ENCODE peak calls at places on chromosomes 12 and 14, in five cellular contexts. E is cerebellum; B is effector CD4-positive, alpha-beta T cell; K is SK-N-SH; H is Calu3. P is an unnamed sample.

GRCh38 chr12:121996050-121996944 is 25.4 kb upstream of the BCL7A start:
- DNase-seq in E (no peak), K (no peak), H (no peak), B (no peak), P (no peak)

GRCh38 chr12:90977224-90977623 is 22.2 kb upstream of the CCER1 start:
- DNase-seq in B (no peak), K (no peak), E (no peak), H (no peak), P (peak; percentile 34)

GRCh38 chr14:50089213-50089612 is 27.2 kb downstream of the VCPKMT start:
- DNase-seq in E (no peak), H (no peak), K (no peak), B (no peak), P (no peak)

GRCh38 chr14:80456200-80456599 is 244.9 kb upstream of the DIO2 start:
- DNase-seq in B (no peak), E (no peak), H (no peak), K (no peak), P (peak; percentile 65)

GRCh38 chr12:94697631-94698030 is 47.3 kb upstream of the TMCC3 start:
- DNase-seq in E (no peak), H (no peak), K (no peak), B (no peak), P (no peak)

GRCh38 chr14:92651106-92651792 is 97.2 kb downstream of the LGMN start:
- DNase-seq in H (no peak), K (no peak), E (no peak), B (peak; percentile 73), P (no peak)

GRCh38 chr12:8065991-8066594 is at the start of gene C3AR1:
- DNase-seq in H (no peak), K (no peak), B (peak; percentile 48), E (no peak), P (peak; percentile 61)

GRCh38 chr12:53579545-53579955 is 46.6 kb downstream of the ATF7 start:
- DNase-seq in K (no peak), E (no peak), H (no peak), B (no peak), P (no peak)

GRCh38 chr14:75277796-75278421 is 719 bp upstream of the FOS start:
- DNase-seq in K (no peak), H (no peak), E (peak; percentile 25), B (no peak), P (no peak)

GRCh38 chr12:8832500-8832899 is 10.1 kb downstream of the A2ML1 start:
- DNase-seq in K (no peak), E (no peak), B (no peak), H (no peak), P (no peak)

GRCh38 chr12:95218852-95219171 is 1.2 kb downstream of the VEZT start:
- DNase-seq in E (peak; percentile 28), B (peak; percentile 8), H (peak; percentile 50), K (no peak), P (no peak)

GRCh38 chr12:104372048-104372720 is 68.6 kb downstream of the EID3 start:
- DNase-seq in B (no peak), H (no peak), K (no peak), E (no peak), P (peak; percentile 33)

GRCh38 chr12:89450922-89451321 is 73.7 kb downstream of the GALNT4 start:
- DNase-seq in K (no peak), B (no peak), E (no peak), H (no peak), P (peak; percentile 87)

GRCh38 chr14:22530101-22530500 is 58.9 kb downstream of the DAD1 start:
- DNase-seq in K (no peak), B (no peak), H (no peak), E (no peak), P (peak; percentile 47)

GRCh38 chr12:45732250-45732649 is 2.7 kb downstream of the ARID2 start:
- DNase-seq in B (no peak), H (no peak), E (no peak), K (no peak), P (peak; percentile 46)

GRCh38 chr12:124569375-124570148 is 2.1 kb upstream of the NCOR2 start:
- DNase-seq in H (no peak), E (no peak), B (no peak), K (no peak), P (no peak)

GRCh38 chr12:87820524-87821194 is 208.5 kb downstream of the C12orf50 start:
- DNase-seq in B (no peak), E (no peak), H (peak; percentile 25), K (no peak), P (peak; percentile 89)

GRCh38 chr14:22319526-22320352 is 269.3 kb downstream of the DAD1 start:
- DNase-seq in B (peak; percentile 1), H (peak; percentile 71), K (peak; percentile 30), E (peak; percentile 12), P (peak; percentile 63)

GRCh38 chr12:10210225-10210624 is 2.5 kb upstream of the GABARAPL1 start:
- DNase-seq in B (no peak), H (no peak), E (no peak), K (no peak), P (no peak)

GRCh38 chr12:24991209-24992049 is 42.5 kb upstream of the BCAT1 start:
- DNase-seq in E (peak; percentile 66), H (peak; percentile 8), B (peak; percentile 8), K (peak; percentile 56), P (peak; percentile 46)

GRCh38 chr12:3203713-3204112 is 126.5 kb downstream of the TSPAN9 start:
- DNase-seq in B (no peak), E (no peak), H (no peak), K (no peak), P (no peak)

P was measured in fibroblast of lung.